ENCODE peak calls at places on chromosomes 16 and 17, in four cellular contexts. W is HAP-1; R is effector memory CD4-positive, alpha-beta T cell; G is kidney epithelial cell. L is an unnamed sample.

GRCh38 chr16:68091604-68092261 is 6.6 kb downstream of the NFATC3 start:
- DNase-seq in G (no peak), W (no peak), R (no peak), L (no peak)

GRCh38 chr17:76635659-76636360 is 7.7 kb downstream of the ST6GALNAC1 start:
- DNase-seq in W (no peak), G (no peak), R (no peak), L (no peak)

GRCh38 chr17:54544239-54544638 is 356.4 kb upstream of the TOM1L1 start:
- DNase-seq in G (no peak), R (no peak), W (no peak), L (no peak)

GRCh38 chr16:887846-888245 is 82.9 kb downstream of the LMF1 start:
- DNase-seq in W (no peak), R (no peak), G (no peak), L (no peak)

GRCh38 chr17:11622468-11622867 is 24.2 kb downstream of the DNAH9 start:
- DNase-seq in W (no peak), R (no peak), G (no peak), L (no peak)

GRCh38 chr16:47461598-47462266 is 601 bp downstream of the PHKB start:
- DNase-seq in G (no peak), R (no peak), W (peak; percentile 53), L (no peak)

GRCh38 chr16:81697321-81697885 is 81.7 kb upstream of the PLCG2 start:
- DNase-seq in W (peak; percentile 64), R (peak; percentile 12), G (peak; percentile 5), L (no peak)

GRCh38 chr17:34562387-34562786 is 17.0 kb upstream of the TMEM132E start:
- DNase-seq in G (no peak), R (no peak), W (no peak), L (no peak)

GRCh38 chr17:39813631-39814030 is 50.5 kb downstream of the IKZF3 start:
- DNase-seq in G (no peak), R (peak; percentile 58), W (no peak), L (no peak)

GRCh38 chr16:364595-365491 is 5.5 kb downstream of the MRPL28 start:
- DNase-seq in W (no peak), G (no peak), R (no peak), L (no peak)

GRCh38 chr16:20814761-20815160 is 8.4 kb downstream of the REXO5 start:
- DNase-seq in W (no peak), R (no peak), G (no peak), L (no peak)

GRCh38 chr16:23505942-23506605 is 4.2 kb downstream of the GGA2 start:
- DNase-seq in W (no peak), R (no peak), G (no peak), L (no peak)

GRCh38 chr17:17141860-17142552 is 64.1 kb downstream of the PLD6 start:
- DNase-seq in R (peak; percentile 36), W (peak; percentile 72), G (no peak), L (no peak)

GRCh38 chr16:49620158-49620867 is 235.6 kb downstream of the ZNF423 start:
- DNase-seq in W (no peak), R (no peak), G (peak; percentile 31), L (peak; percentile 95)

GRCh38 chr17:79970576-79971068 is 65.0 kb downstream of the TBC1D16 start:
- DNase-seq in G (no peak), W (peak; percentile 52), R (peak; percentile 17), L (no peak)

GRCh38 chr17:2871205-2871604 is 75.0 kb downstream of the RAP1GAP2 start:
- DNase-seq in W (no peak), R (no peak), G (no peak), L (no peak)

GRCh38 chr16:59634951-59635350 is 900.8 kb upstream of the GOT2 start:
- DNase-seq in R (no peak), W (no peak), G (no peak), L (no peak)

GRCh38 chr17:38456031-38456815 is 28.0 kb downstream of the ARHGAP23 start:
- DNase-seq in W (peak; percentile 32), G (no peak), R (no peak), L (no peak)

GRCh38 chr16:89133457-89134127 is 38.0 kb upstream of the CDH15 start:
- DNase-seq in R (no peak), W (no peak), G (no peak), L (no peak)

GRCh38 chr16:59356709-59357108 is 622.6 kb upstream of the GOT2 start:
- DNase-seq in G (no peak), W (no peak), R (no peak), L (no peak)

GRCh38 chr17:7021993-7022778 is 664 bp upstream of the BCL6B start:
- DNase-seq in R (peak; percentile 65), G (no peak), W (peak; percentile 86), L (peak; percentile 89)

GRCh38 chr17:77396610-77397009 is 255.8 kb downstream of the SEC14L1 start:
- DNase-seq in R (no peak), G (no peak), W (no peak), L (no peak)

GRCh38 chr16:82641336-82641984 is 14.7 kb downstream of the CDH13 start:
- DNase-seq in W (no peak), R (no peak), G (no peak), L (no peak)

GRCh38 chr16:28491080-28491969 is 549 bp downstream of the CLN3 start:
- DNase-seq in W (peak; percentile 49), R (no peak), G (no peak), L (peak; percentile 72)

GRCh38 chr16:66914541-66914940 is 4.1 kb downstream of the CDH16 start:
- DNase-seq in G (no peak), W (no peak), R (no peak), L (no peak)

GRCh38 chr17:68777856-68778694 is 176.9 kb upstream of the FAM20A start:
- DNase-seq in R (no peak), W (no peak), G (no peak), L (no peak)

GRCh38 chr16:759110-759910 is 1.2 kb upstream of the MSLN start:
- DNase-seq in W (no peak), G (no peak), R (no peak), L (no peak)

GRCh38 chr17:68777243-68777855 is 176.2 kb upstream of the FAM20A start:
- DNase-seq in G (no peak), W (peak; percentile 58), R (no peak), L (peak; percentile 79)

GRCh38 chr17:47611372-47612350 is 38.1 kb upstream of the KPNB1 start:
- DNase-seq in W (no peak), G (no peak), R (no peak), L (no peak)

GRCh38 chr17:44359458-44360143 is 4.1 kb downstream of the FAM171A2 start:
- DNase-seq in G (no peak), W (no peak), R (no peak), L (no peak)

GRCh38 chr17:44360144-44360533 is 3.5 kb downstream of the FAM171A2 start:
- DNase-seq in R (no peak), W (no peak), G (no peak), L (no peak)

GRCh38 chr17:44360826-44361225 is 2.8 kb downstream of the FAM171A2 start:
- DNase-seq in W (peak; percentile 55), G (no peak), R (no peak), L (no peak)

GRCh38 chr17:44358066-44358465 is 5.6 kb downstream of the FAM171A2 start:
- DNase-seq in R (no peak), G (no peak), W (no peak), L (no peak)

GRCh38 chr17:44359001-44359400 is 4.7 kb downstream of the FAM171A2 start:
- DNase-seq in G (no peak), W (no peak), R (no peak), L (no peak)
- H3K27me3 ChIP-seq in G (peaks cover 2% of the 10 kb centered on the region), W (no peaks in the 10 kb centered on the region), R (peaks cover 11% of the 10 kb centered on the region), L (peaks cover 9% of the 10 kb centered on the region)

GRCh38 chr17:13600475-13601316 is 1.0 kb downstream of the HS3ST3A1 start:
- DNase-seq in R (no peak), G (no peak), W (no peak), L (no peak)

GRCh38 chr17:13599168-13599577 is 2.6 kb downstream of the HS3ST3A1 start:
- DNase-seq in G (no peak), R (no peak), W (no peak), L (no peak)

GRCh38 chr17:13598353-13599167 is 3.2 kb downstream of the HS3ST3A1 start:
- DNase-seq in R (no peak), G (no peak), W (no peak), L (no peak)

GRCh38 chr17:13601317-13601775 is 383 bp downstream of the HS3ST3A1 start:
- DNase-seq in W (no peak), R (no peak), G (no peak), L (no peak)

GRCh38 chr17:13599808-13600398 is 1.8 kb downstream of the HS3ST3A1 start:
- DNase-seq in G (no peak), R (no peak), W (no peak), L (no peak)
- H3K27me3 ChIP-seq in G (no peaks in the 10 kb centered on the region), R (peaks cover 28% of the 10 kb centered on the region), W (peaks cover 2% of the 10 kb centered on the region), L (peaks cover 20% of the 10 kb centered on the region)

DNA sequence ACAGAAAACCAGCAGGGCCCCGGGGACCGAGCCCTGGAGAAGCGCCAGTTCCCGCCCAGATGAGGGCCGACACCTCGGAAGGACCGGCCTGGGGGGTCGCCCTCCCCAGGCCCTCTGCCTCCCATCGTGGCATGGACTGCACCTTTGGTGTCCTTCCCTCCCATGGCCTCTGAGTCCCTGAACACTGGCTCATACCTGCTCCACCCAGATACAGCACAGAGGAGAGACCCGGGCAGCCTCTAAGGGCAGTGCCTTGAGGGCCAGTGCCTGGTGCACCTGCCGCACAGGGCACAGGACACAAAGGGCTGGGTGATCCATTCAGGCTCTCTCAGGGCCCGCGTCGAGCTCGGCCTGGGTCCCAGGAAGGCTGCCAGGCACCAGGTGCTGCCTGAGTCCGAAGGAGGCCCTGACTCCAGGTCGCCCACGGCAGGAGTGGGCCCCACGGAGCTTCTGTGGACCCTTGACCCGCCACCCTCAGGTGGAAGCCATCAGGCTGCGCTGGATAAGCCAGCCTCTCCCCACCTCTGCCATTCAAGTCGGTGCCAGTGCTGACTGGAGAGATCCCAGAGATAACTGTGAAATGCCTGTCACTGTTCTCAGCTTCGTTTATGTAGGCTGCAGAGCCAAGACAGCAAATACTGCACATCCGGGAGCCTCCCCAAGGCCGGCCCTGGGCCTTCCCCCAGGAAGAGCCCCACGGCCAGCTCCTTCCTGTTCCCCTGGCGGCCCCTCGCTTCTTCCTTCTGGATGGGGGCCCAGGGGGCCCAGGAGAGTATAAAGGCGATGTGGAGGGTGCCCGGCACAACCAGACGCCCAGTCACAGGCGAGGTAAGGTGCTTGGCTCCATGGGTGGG is at the start of gene ZG16B:
- DNase-seq in R (no peak), G (no peak), W (no peak), L (no peak)
- H3K27me3 ChIP-seq in R (no peaks in the 10 kb centered on the region), G (peaks cover 2% of the 10 kb centered on the region), W (peaks cover 10% of the 10 kb centered on the region), L (no peaks in the 10 kb centered on the region)

GRCh38 chr17:27607692-27608091 is 23.3 kb upstream of the LGALS9 start:
- DNase-seq in W (no peak), G (no peak), R (no peak), L (no peak)

GRCh38 chr17:27603446-27603820 is 27.6 kb upstream of the LGALS9 start:
- DNase-seq in G (no peak), R (no peak), W (no peak), L (no peak)

GRCh38 chr17:27602721-27603445 is 28.1 kb upstream of the LGALS9 start:
- DNase-seq in G (peak; percentile 26), R (peak; percentile 60), W (peak; percentile 87), L (peak; percentile 82)

GRCh38 chr17:27603870-27604794 is 26.9 kb upstream of the LGALS9 start:
- DNase-seq in R (no peak), G (no peak), W (no peak), L (no peak)

DNA sequence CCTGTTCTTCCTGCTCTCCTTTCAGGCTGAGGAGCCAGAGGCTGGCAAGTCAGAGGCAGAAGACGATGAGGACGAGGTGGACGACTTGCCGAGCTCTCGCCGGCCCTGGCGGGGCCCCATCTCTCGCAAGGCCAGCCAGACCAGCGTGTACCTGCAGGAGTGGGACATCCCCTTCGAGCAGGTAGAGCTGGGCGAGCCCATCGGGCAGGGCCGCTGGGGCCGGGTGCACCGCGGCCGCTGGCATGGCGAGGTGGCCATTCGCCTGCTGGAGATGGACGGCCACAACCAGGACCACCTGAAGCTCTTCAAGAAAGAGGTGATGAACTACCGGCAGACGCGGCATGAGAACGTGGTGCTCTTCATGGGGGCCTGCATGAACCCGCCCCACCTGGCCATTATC is 25.6 kb upstream of the LGALS9 start:
- DNase-seq in G (no peak), R (no peak), W (no peak), L (no peak)
- H3K27me3 ChIP-seq in G (no peaks in the 10 kb centered on the region), R (no peaks in the 10 kb centered on the region), W (no peaks in the 10 kb centered on the region), L (no peaks in the 10 kb centered on the region)